ENCODE peak calls at places on chromosomes 1 and 21, in four cellular contexts. One of them, this sample, is unnamed.

GRCh38 chr1:234906654-234907053 is 222.0 kb downstream of the TOMM20 start:
- DNase-seq in GM12878: no peak
- DNase-seq in HL-60: no peak
- DNase-seq in K562: no peak
- DNase-seq in this sample: no peak

GRCh38 chr1:33654267-33654832 is 181.9 kb downstream of the ZSCAN20 start:
- DNase-seq in GM12878: no peak
- DNase-seq in K562: no peak
- DNase-seq in HL-60: peak
- DNase-seq in this sample: no peak

GRCh38 chr1:85137660-85138059 is 63.2 kb downstream of the SYDE2 start:
- DNase-seq in GM12878: no peak
- DNase-seq in HL-60: no peak
- DNase-seq in K562: no peak
- DNase-seq in this sample: no peak

GRCh38 chr1:81559662-81560350 is 240.9 kb upstream of the ADGRL2 start:
- DNase-seq in K562: no peak
- DNase-seq in HL-60: no peak
- DNase-seq in GM12878: no peak
- DNase-seq in this sample: no peak

GRCh38 chr1:240562111-240562590 is 49.8 kb downstream of the GREM2 start:
- DNase-seq in GM12878: no peak
- DNase-seq in K562: no peak
- DNase-seq in HL-60: no peak
- DNase-seq in this sample: no peak

GRCh38 chr1:8879348-8880067 is 1.0 kb upstream of the ENO1 start:
- DNase-seq in HL-60: peak
- DNase-seq in K562: no peak
- DNase-seq in GM12878: no peak
- DNase-seq in this sample: no peak

GRCh38 chr21:35940074-35940927 is 120.0 kb downstream of the SETD4 start:
- DNase-seq in GM12878: no peak
- DNase-seq in HL-60: peak
- DNase-seq in K562: peak
- DNase-seq in this sample: peak

GRCh38 chr1:33507661-33508060 is 35.2 kb downstream of the ZSCAN20 start:
- DNase-seq in K562: no peak
- DNase-seq in GM12878: no peak
- DNase-seq in HL-60: no peak
- DNase-seq in this sample: no peak

GRCh38 chr1:21901473-21901847 is 35.6 kb downstream of the HSPG2 start:
- DNase-seq in K562: no peak
- DNase-seq in HL-60: no peak
- DNase-seq in GM12878: no peak
- DNase-seq in this sample: no peak

GRCh38 chr1:67524143-67525052 is 94.2 kb upstream of the SERBP1 start:
- DNase-seq in K562: no peak
- DNase-seq in GM12878: no peak
- DNase-seq in HL-60: no peak
- DNase-seq in this sample: no peak

GRCh38 chr1:227323164-227323955 is 5.1 kb upstream of the CDC42BPA start:
- DNase-seq in K562: no peak
- DNase-seq in GM12878: no peak
- DNase-seq in HL-60: no peak
- DNase-seq in this sample: no peak

GRCh38 chr1:15321601-15322000 is 74.6 kb downstream of the FHAD1 start:
- DNase-seq in GM12878: no peak
- DNase-seq in K562: no peak
- DNase-seq in HL-60: no peak
- DNase-seq in this sample: no peak

GRCh38 chr21:46055863-46056281 is 42.0 kb upstream of the COL6A2 start:
- DNase-seq in HL-60: no peak
- DNase-seq in GM12878: no peak
- DNase-seq in K562: no peak
- DNase-seq in this sample: no peak

GRCh38 chr1:48749068-48749467 is 27.6 kb downstream of the BEND5 start:
- DNase-seq in K562: no peak
- DNase-seq in HL-60: no peak
- DNase-seq in GM12878: no peak
- DNase-seq in this sample: no peak

GRCh38 chr1:32984090-32984828 is 19.6 kb upstream of the RNF19B start:
- DNase-seq in K562: no peak
- DNase-seq in HL-60: no peak
- DNase-seq in GM12878: peak
- DNase-seq in this sample: no peak

GRCh38 chr1:2304921-2305681 is 77.0 kb downstream of the SKI start:
- DNase-seq in GM12878: no peak
- DNase-seq in HL-60: no peak
- DNase-seq in K562: no peak
- DNase-seq in this sample: no peak

GRCh38 chr1:17668638-17669175 is 86.4 kb upstream of the ACTL8 start:
- DNase-seq in K562: no peak
- DNase-seq in GM12878: no peak
- DNase-seq in HL-60: no peak
- DNase-seq in this sample: no peak

GRCh38 chr1:25774921-25775774 is 24.8 kb upstream of the SELENON start:
- DNase-seq in K562: no peak
- DNase-seq in HL-60: peak
- DNase-seq in GM12878: peak
- DNase-seq in this sample: no peak

GRCh38 chr1:24856787-24857527 is 73.1 kb downstream of the RUNX3 start:
- DNase-seq in GM12878: no peak
- DNase-seq in HL-60: no peak
- DNase-seq in K562: no peak
- DNase-seq in this sample: no peak

GRCh38 chr1:183310753-183311465 is 107.3 kb downstream of the NMNAT2 start:
- DNase-seq in HL-60: no peak
- DNase-seq in K562: no peak
- DNase-seq in GM12878: no peak
- DNase-seq in this sample: no peak

GRCh38 chr1:200739499-200740290 is 1.0 kb downstream of the CAMSAP2 start:
- DNase-seq in GM12878: no peak
- DNase-seq in HL-60: no peak
- DNase-seq in K562: peak
- DNase-seq in this sample: no peak

GRCh38 chr1:231581859-231582258 is 44.7 kb upstream of the DISC1 start:
- DNase-seq in HL-60: no peak
- DNase-seq in K562: no peak
- DNase-seq in GM12878: no peak
- DNase-seq in this sample: no peak

GRCh38 chr1:201916649-201917249 is 28.1 kb downstream of the SHISA4 start:
- DNase-seq in HL-60: no peak
- DNase-seq in K562: peak
- DNase-seq in GM12878: no peak
- DNase-seq in this sample: no peak

GRCh38 chr1:206551985-206552325 is 44.6 kb downstream of the RASSF5 start:
- DNase-seq in HL-60: no peak
- DNase-seq in K562: no peak
- DNase-seq in GM12878: no peak
- DNase-seq in this sample: no peak

GRCh38 chr1:62613325-62613727 is 16.0 kb downstream of the ANGPTL3 start:
- DNase-seq in K562: no peak
- DNase-seq in HL-60: no peak
- DNase-seq in GM12878: peak
- DNase-seq in this sample: no peak

GRCh38 chr21:44414291-44415072 is 40.8 kb upstream of the LRRC3 start:
- DNase-seq in GM12878: no peak
- DNase-seq in HL-60: no peak
- DNase-seq in K562: peak
- DNase-seq in this sample: no peak

DNA sequence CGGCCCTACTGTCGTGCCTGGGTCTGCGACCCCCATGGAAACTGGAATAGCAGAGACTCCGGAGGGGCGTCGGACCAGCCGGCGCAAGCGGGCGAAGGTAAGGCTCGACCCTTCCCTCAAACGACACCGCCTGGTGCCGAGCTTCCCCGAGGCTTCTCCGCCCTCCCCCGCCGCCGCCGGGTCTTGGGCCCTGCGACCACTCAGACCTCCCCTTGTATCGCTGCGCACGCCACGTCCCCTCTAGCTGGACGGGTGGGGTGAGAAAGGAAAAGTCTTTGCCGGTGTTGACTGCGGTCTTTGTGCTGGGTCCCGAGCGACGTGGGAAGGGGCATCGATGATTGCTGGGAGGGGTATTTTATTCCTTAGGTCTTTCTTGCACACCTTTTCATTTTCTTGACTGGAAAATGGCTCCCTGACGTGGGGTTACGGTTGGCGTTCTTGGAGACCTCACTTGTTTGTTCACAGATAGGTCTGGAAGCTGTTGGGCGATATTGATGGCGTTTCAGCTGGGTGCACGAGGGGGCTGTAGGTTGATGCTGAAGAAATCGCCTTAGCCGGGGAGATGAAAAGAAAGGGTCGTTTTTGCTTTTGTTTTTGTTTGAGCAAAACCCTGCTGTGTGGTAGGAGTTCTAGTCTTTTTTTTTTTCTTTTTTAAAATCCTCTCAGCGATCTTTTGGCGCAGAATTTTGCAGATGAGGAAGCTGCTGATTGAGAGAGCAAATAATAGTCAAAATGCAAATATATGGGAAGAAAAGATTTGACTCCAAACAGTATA is 770 bp downstream of the KDM1A start:
- DNase-seq in HL-60: peak
- DNase-seq in K562: peak
- DNase-seq in GM12878: no peak
- DNase-seq in this sample: peak
- TF ChIP-seq SPI1 in HL-60: no peak
- TF ChIP-seq SPI1 in K562: no peak
- TF ChIP-seq SPI1 in GM12878: no peak
- TF ChIP-seq SPI1 in this sample: no peak

GRCh38 chr1:208232639-208233038 is 11.5 kb downstream of the PLXNA2 start:
- DNase-seq in K562: no peak
- DNase-seq in GM12878: no peak
- DNase-seq in HL-60: no peak
- DNase-seq in this sample: no peak

GRCh38 chr1:208233978-208234377 is 10.2 kb downstream of the PLXNA2 start:
- DNase-seq in K562: no peak
- DNase-seq in GM12878: no peak
- DNase-seq in HL-60: no peak
- DNase-seq in this sample: no peak

GRCh38 chr1:208230668-208231529 is 13.3 kb downstream of the PLXNA2 start:
- DNase-seq in K562: no peak
- DNase-seq in HL-60: no peak
- DNase-seq in GM12878: no peak
- DNase-seq in this sample: no peak

GRCh38 chr1:208233546-208233945 is 10.6 kb downstream of the PLXNA2 start:
- DNase-seq in HL-60: no peak
- DNase-seq in K562: no peak
- DNase-seq in GM12878: no peak
- DNase-seq in this sample: no peak

DNA sequence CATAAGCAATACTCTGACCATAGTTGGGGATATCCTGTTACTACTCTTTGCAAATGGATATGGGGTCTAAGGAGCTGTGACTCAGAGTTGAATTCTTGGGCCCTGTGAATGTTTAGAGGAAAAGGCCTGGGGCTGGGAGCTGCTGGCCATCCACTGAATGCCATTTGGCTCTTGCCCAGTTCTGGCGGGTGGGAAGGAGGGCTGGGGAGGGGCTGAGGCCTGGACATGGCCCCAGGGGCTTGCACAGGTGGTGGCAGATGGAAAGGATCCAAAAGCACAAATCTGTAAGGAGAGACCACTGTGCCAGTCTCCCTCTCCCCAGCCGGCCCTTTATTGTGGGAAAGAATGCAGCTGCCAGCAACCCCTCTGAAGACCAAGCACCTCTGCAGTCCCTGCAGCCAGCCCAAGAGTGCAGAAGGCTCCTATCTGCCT is 12.2 kb downstream of the PLXNA2 start:
- DNase-seq in GM12878: no peak
- DNase-seq in K562: no peak
- DNase-seq in HL-60: no peak
- DNase-seq in this sample: no peak
- TF ChIP-seq SPI1 in GM12878: no peak
- TF ChIP-seq SPI1 in K562: no peak
- TF ChIP-seq SPI1 in HL-60: no peak
- TF ChIP-seq SPI1 in this sample: no peak

GRCh38 chr21:32403201-32403701 is 9.3 kb upstream of the EVA1C start:
- DNase-seq in HL-60: peak
- DNase-seq in GM12878: peak
- DNase-seq in K562: peak
- DNase-seq in this sample: no peak
- TF ChIP-seq SPI1 in HL-60: no peak
- TF ChIP-seq SPI1 in GM12878: no peak
- TF ChIP-seq SPI1 in K562: no peak
- TF ChIP-seq SPI1 in this sample: no peak

DNA sequence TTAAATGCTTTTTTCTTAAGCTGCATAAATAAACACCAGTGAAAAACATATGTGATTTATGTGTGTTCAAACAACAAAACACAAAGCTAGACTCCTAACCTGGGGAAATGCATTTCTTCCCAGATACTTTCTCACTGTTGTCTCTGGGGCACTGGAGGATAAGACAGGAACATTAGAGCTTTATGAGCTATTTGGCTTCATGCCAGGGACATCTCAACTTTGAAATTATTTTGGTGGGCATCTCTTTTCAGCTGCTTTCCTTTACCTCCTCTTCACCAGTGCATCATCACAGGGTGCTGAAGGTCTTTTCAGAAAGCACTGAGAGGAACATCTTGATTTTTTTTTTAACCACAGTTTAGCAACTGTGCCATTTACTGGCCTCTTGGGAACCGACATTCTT is 212.9 kb downstream of the DNM3 start:
- DNase-seq in K562: no peak
- DNase-seq in GM12878: no peak
- DNase-seq in HL-60: no peak
- DNase-seq in this sample: no peak
- TF ChIP-seq SPI1 in K562: no peak
- TF ChIP-seq SPI1 in GM12878: no peak
- TF ChIP-seq SPI1 in HL-60: no peak
- TF ChIP-seq SPI1 in this sample: no peak

GRCh38 chr1:88175120-88175630 is 508.9 kb upstream of the PKN2 start:
- DNase-seq in GM12878: no peak
- DNase-seq in HL-60: no peak
- DNase-seq in K562: no peak
- DNase-seq in this sample: no peak

GRCh38 chr1:88179943-88180342 is 504.1 kb upstream of the PKN2 start:
- DNase-seq in GM12878: no peak
- DNase-seq in K562: no peak
- DNase-seq in HL-60: no peak
- DNase-seq in this sample: no peak

GRCh38 chr1:88175631-88176226 is 508.3 kb upstream of the PKN2 start:
- DNase-seq in HL-60: no peak
- DNase-seq in K562: no peak
- DNase-seq in GM12878: no peak
- DNase-seq in this sample: no peak

GRCh38 chr1:88180449-88181108 is 503.5 kb upstream of the PKN2 start:
- DNase-seq in HL-60: peak
- DNase-seq in K562: peak
- DNase-seq in GM12878: peak
- DNase-seq in this sample: peak
- TF ChIP-seq SPI1 in HL-60: peak
- TF ChIP-seq SPI1 in K562: peak
- TF ChIP-seq SPI1 in GM12878: peak
- TF ChIP-seq SPI1 in this sample: peak

This sample was measured in GM12891.